ENCODE peak calls at places on chromosomes 13 and 19, in four cellular contexts. T, S, W and K are unnamed samples.

GRCh38 chr13:76711515-76712182 is 174.6 kb downstream of the KCTD12 start:
- DNase-seq in T (peak; percentile 10), S (no peak), W (no peak), K (no peak)

GRCh38 chr19:39199025-39199424 is 2.3 kb downstream of the NCCRP1 start:
- DNase-seq in T (no peak), S (peak; percentile 35), W (peak; percentile 36), K (no peak)

GRCh38 chr19:29583196-29584006 is 22.7 kb upstream of the POP4 start:
- DNase-seq in T (no peak), S (no peak), W (no peak), K (no peak)

GRCh38 chr19:4911314-4911713 is 2.0 kb downstream of the UHRF1 start:
- DNase-seq in T (no peak), S (no peak), W (no peak), K (no peak)

GRCh38 chr13:20703785-20704458 is 423 bp downstream of the IL17D start:
- DNase-seq in T (peak; percentile 70), S (peak; percentile 58), W (peak; percentile 90), K (peak; percentile 83)

GRCh38 chr19:2487090-2487489 is 11.2 kb downstream of the GADD45B start:
- DNase-seq in T (no peak), S (no peak), W (no peak), K (no peak)

GRCh38 chr13:93624371-93624777 is 397.8 kb downstream of the GPC6 start:
- DNase-seq in T (no peak), S (no peak), W (no peak), K (no peak)

GRCh38 chr13:94464771-94465170 is 14.7 kb downstream of the DCT start:
- DNase-seq in T (no peak), S (no peak), W (no peak), K (no peak)

GRCh38 chr19:45862271-45862563 is 730 bp downstream of the SYMPK start:
- DNase-seq in T (no peak), S (no peak), W (no peak), K (no peak)

GRCh38 chr19:15412832-15413231 is 6.0 kb downstream of the AKAP8L start:
- DNase-seq in T (no peak), S (no peak), W (no peak), K (no peak)

GRCh38 chr13:47680752-47681151 is 320.3 kb downstream of the SUCLA2 start:
- DNase-seq in T (no peak), S (no peak), W (no peak), K (no peak)

GRCh38 chr13:84446972-84447700 is 564.9 kb upstream of the SLITRK1 start:
- DNase-seq in T (no peak), S (no peak), W (no peak), K (no peak)

GRCh38 chr13:23701646-23702045 is 131.4 kb downstream of the TNFRSF19 start:
- DNase-seq in T (no peak), S (no peak), W (no peak), K (no peak)

GRCh38 chr19:36685835-36686234 is 1.6 kb upstream of the ZNF567 start:
- DNase-seq in T (no peak), S (no peak), W (no peak), K (no peak)

GRCh38 chr13:99555149-99555548 is 53.9 kb downstream of the TM9SF2 start:
- DNase-seq in T (no peak), S (peak; percentile 72), W (no peak), K (no peak)
- TF ChIP-seq MAFK in T (no peak), S (no peak), W (no peak), K (no peak)

GRCh38 chr13:40779049-40779448 is 8.1 kb upstream of the MRPS31 start:
- DNase-seq in T (no peak), S (no peak), W (no peak), K (no peak)

GRCh38 chr13:40777166-40777956 is 6.4 kb upstream of the MRPS31 start:
- DNase-seq in T (peak; percentile 64), S (peak; percentile 71), W (peak; percentile 35), K (no peak)

GRCh38 chr13:40776681-40777165 is 5.7 kb upstream of the MRPS31 start:
- DNase-seq in T (no peak), S (no peak), W (peak; percentile 14), K (no peak)

GRCh38 chr13:40776232-40776631 is 5.2 kb upstream of the MRPS31 start:
- DNase-seq in T (no peak), S (no peak), W (no peak), K (no peak)

DNA sequence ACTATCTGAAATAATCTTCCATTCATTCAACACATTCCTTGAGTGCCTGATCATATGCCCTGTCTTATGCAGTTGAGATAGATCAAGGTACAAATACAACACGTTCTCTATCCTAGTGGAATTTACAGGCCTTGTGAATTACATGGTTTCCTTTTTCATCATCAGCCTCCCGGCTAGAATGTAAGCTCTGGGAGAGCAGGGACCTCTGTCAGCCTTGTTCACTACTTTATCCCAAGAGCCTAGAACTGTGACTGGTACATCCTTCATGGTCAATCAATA is 6.9 kb upstream of the MRPS31 start:
- DNase-seq in T (no peak), S (no peak), W (no peak), K (no peak)
- TF ChIP-seq RNF2 in T (no peak), S (no peak), W (no peak), K (no peak)

GRCh38 chr13:50690020-50690419 is 153.5 kb downstream of the DLEU7 start:
- DNase-seq in T (no peak), S (no peak), W (no peak), K (no peak)
- TF ChIP-seq MAFK in T (no peak), S (no peak), W (no peak), K (no peak)

GRCh38 chr13:112063807-112064206 is 3.1 kb upstream of the SOX1 start:
- DNase-seq in T (no peak), S (no peak), W (no peak), K (no peak)
- TF ChIP-seq RNF2 in T (no peak), S (no peak), W (no peak), K (no peak)

DNA sequence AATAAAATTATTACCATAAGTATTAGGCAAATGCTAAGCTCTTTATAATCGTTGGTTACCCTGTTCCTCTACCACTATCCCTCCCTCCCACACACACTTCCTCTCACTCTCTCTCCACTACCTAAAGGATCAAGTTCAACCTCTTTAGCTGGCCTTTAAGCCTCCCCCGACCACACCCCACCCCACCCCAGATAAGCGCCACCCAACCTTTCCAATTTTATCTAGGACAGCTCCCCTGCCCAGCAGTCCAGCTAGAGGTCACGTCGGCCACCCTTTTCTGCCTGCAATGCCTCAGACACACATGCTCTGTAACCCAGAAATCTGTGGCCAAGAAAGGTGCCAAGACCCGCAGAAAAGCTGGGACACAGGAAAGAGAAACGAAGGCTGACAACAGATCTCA is 1.1 kb downstream of the LYPD4 start:
- DNase-seq in T (no peak), S (no peak), W (peak; percentile 69), K (no peak)
- TF ChIP-seq MAFK in T (no peak), S (no peak), W (no peak), K (no peak)

DNA sequence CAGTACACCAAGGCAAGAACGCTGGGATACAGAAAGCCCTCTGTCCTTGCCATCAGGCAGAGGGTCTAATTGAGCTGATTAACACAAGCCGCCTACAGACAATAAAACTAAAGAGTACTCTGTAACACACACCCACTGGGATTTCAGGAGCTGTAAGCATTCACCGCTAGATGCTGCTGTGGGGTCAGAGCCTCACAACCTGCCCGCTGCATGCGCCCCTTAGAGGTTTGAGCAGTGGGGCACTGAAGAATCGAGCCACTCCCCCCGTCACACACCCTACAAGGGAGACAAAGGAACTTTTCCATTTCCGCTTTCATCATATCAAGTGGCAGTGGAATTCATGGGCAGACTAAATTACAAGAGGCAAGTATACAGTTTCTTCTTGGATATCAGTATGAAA is 1080.6 kb downstream of the PCDH17 start:
- DNase-seq in T (peak; percentile 0), S (no peak), W (no peak), K (peak; percentile 68)
- TF ChIP-seq RNF2 in T (no peak), S (no peak), W (no peak), K (no peak)